ENCODE peak calls at places on chromosome 12, in six cellular contexts. One of them, this sample, is unnamed.

GRCh38 chr12:47068539-47068938 is 10.9 kb upstream of the PCED1B start:
- DNase-seq in GM12878: no peak
- DNase-seq in IMR-90: no peak
- DNase-seq in HEK293T: no peak
- DNase-seq in A549: no peak
- DNase-seq in K562: no peak
- DNase-seq in this sample: no peak

GRCh38 chr12:121968880-121969279 is 50.5 kb downstream of the CFAP251 start:
- DNase-seq in GM12878: no peak
- DNase-seq in IMR-90: no peak
- DNase-seq in HEK293T: no peak
- DNase-seq in A549: no peak
- DNase-seq in K562: no peak
- DNase-seq in this sample: no peak

GRCh38 chr12:95740751-95741150 is 49.8 kb downstream of the NTN4 start:
- DNase-seq in GM12878: no peak
- DNase-seq in IMR-90: no peak
- DNase-seq in HEK293T: no peak
- DNase-seq in A549: no peak
- DNase-seq in K562: no peak
- DNase-seq in this sample: no peak

GRCh38 chr12:67630373-67631088 is 18.0 kb upstream of the DYRK2 start:
- DNase-seq in GM12878: peak
- DNase-seq in IMR-90: no peak
- DNase-seq in HEK293T: no peak
- DNase-seq in A549: no peak
- DNase-seq in K562: no peak
- DNase-seq in this sample: peak

GRCh38 chr12:113302925-113303640 is 31.8 kb downstream of the SLC8B1 start:
- DNase-seq in GM12878: no peak
- DNase-seq in IMR-90: no peak
- DNase-seq in HEK293T: no peak
- DNase-seq in A549: no peak
- DNase-seq in K562: no peak
- DNase-seq in this sample: no peak

GRCh38 chr12:42482086-42482819 is 107.3 kb downstream of the PRICKLE1 start:
- DNase-seq in GM12878: no peak
- DNase-seq in IMR-90: peak
- DNase-seq in HEK293T: no peak
- DNase-seq in A549: no peak
- DNase-seq in K562: no peak
- DNase-seq in this sample: peak

GRCh38 chr12:109160433-109160832 is 44.0 kb downstream of the ACACB start:
- DNase-seq in GM12878: no peak
- DNase-seq in IMR-90: no peak
- DNase-seq in HEK293T: no peak
- DNase-seq in A549: no peak
- DNase-seq in K562: no peak
- DNase-seq in this sample: no peak

GRCh38 chr12:82436354-82436753 is 78.0 kb downstream of the METTL25 start:
- DNase-seq in GM12878: no peak
- DNase-seq in IMR-90: no peak
- DNase-seq in HEK293T: no peak
- DNase-seq in A549: no peak
- DNase-seq in K562: no peak
- DNase-seq in this sample: no peak

GRCh38 chr12:51855586-51856428 is 7.3 kb upstream of the FIGNL2 start:
- DNase-seq in GM12878: no peak
- DNase-seq in IMR-90: peak
- DNase-seq in HEK293T: no peak
- DNase-seq in A549: peak
- DNase-seq in K562: no peak
- DNase-seq in this sample: peak

GRCh38 chr12:115213118-115213517 is 529.1 kb upstream of the TBX3 start:
- DNase-seq in GM12878: no peak
- DNase-seq in IMR-90: no peak
- DNase-seq in HEK293T: no peak
- DNase-seq in A549: no peak
- DNase-seq in K562: no peak
- DNase-seq in this sample: no peak

GRCh38 chr12:114406326-114407033 is 536 bp upstream of the TBX5 start:
- DNase-seq in GM12878: no peak
- DNase-seq in IMR-90: peak
- DNase-seq in HEK293T: no peak
- DNase-seq in A549: no peak
- DNase-seq in K562: no peak
- DNase-seq in this sample: no peak

GRCh38 chr12:132444957-132445883 is 44.7 kb upstream of the FBRSL1 start:
- DNase-seq in GM12878: no peak
- DNase-seq in IMR-90: no peak
- DNase-seq in HEK293T: no peak
- DNase-seq in A549: no peak
- DNase-seq in K562: peak
- DNase-seq in this sample: no peak

GRCh38 chr12:2551514-2551913 is 243.3 kb upstream of the FKBP4 start:
- DNase-seq in GM12878: no peak
- DNase-seq in IMR-90: no peak
- DNase-seq in HEK293T: no peak
- DNase-seq in A549: no peak
- DNase-seq in K562: no peak
- DNase-seq in this sample: no peak

GRCh38 chr12:116502989-116503496 is 56.1 kb upstream of the MAP1LC3B2 start:
- DNase-seq in GM12878: no peak
- DNase-seq in IMR-90: no peak
- DNase-seq in HEK293T: no peak
- DNase-seq in A549: no peak
- DNase-seq in K562: no peak
- DNase-seq in this sample: peak

GRCh38 chr12:100395811-100396210 is 38.9 kb downstream of the SLC17A8 start:
- DNase-seq in GM12878: no peak
- DNase-seq in IMR-90: no peak
- DNase-seq in HEK293T: no peak
- DNase-seq in A549: no peak
- DNase-seq in K562: no peak
- DNase-seq in this sample: no peak

GRCh38 chr12:6826125-6826733 is 2.0 kb upstream of the P3H3 start:
- DNase-seq in GM12878: no peak
- DNase-seq in IMR-90: no peak
- DNase-seq in HEK293T: no peak
- DNase-seq in A549: no peak
- DNase-seq in K562: no peak
- DNase-seq in this sample: no peak

GRCh38 chr12:51994959-51995358 is 11.8 kb upstream of the TAMALIN start:
- DNase-seq in GM12878: no peak
- DNase-seq in IMR-90: peak
- DNase-seq in HEK293T: no peak
- DNase-seq in A549: no peak
- DNase-seq in K562: no peak
- DNase-seq in this sample: no peak

GRCh38 chr12:5333096-5333495 is 98.8 kb upstream of the NTF3 start:
- DNase-seq in GM12878: no peak
- DNase-seq in IMR-90: no peak
- DNase-seq in HEK293T: no peak
- DNase-seq in A549: no peak
- DNase-seq in K562: peak
- DNase-seq in this sample: no peak

GRCh38 chr12:76690916-76691700 is 72.8 kb upstream of the ZDHHC17 start:
- DNase-seq in GM12878: no peak
- DNase-seq in IMR-90: no peak
- DNase-seq in HEK293T: no peak
- DNase-seq in A549: no peak
- DNase-seq in K562: no peak
- DNase-seq in this sample: no peak

GRCh38 chr12:99386907-99387306 is 260.6 kb upstream of the GARIN6 start:
- DNase-seq in GM12878: no peak
- DNase-seq in IMR-90: peak
- DNase-seq in HEK293T: peak
- DNase-seq in A549: peak
- DNase-seq in K562: no peak
- DNase-seq in this sample: peak

GRCh38 chr12:40248034-40248433 is 23.2 kb downstream of the LRRK2 start:
- DNase-seq in GM12878: no peak
- DNase-seq in IMR-90: no peak
- DNase-seq in HEK293T: no peak
- DNase-seq in A549: no peak
- DNase-seq in K562: no peak
- DNase-seq in this sample: no peak

GRCh38 chr12:32240833-32241232 is 134.2 kb downstream of the BICD1 start:
- DNase-seq in GM12878: no peak
- DNase-seq in IMR-90: peak
- DNase-seq in HEK293T: no peak
- DNase-seq in A549: no peak
- DNase-seq in K562: no peak
- DNase-seq in this sample: no peak

GRCh38 chr12:116630762-116631161 is 71.6 kb downstream of the MAP1LC3B2 start:
- DNase-seq in GM12878: no peak
- DNase-seq in IMR-90: no peak
- DNase-seq in HEK293T: no peak
- DNase-seq in A549: no peak
- DNase-seq in K562: no peak
- DNase-seq in this sample: no peak

GRCh38 chr12:99130808-99131538 is 485.9 kb downstream of the APAF1 start:
- DNase-seq in GM12878: peak
- DNase-seq in IMR-90: no peak
- DNase-seq in HEK293T: no peak
- DNase-seq in A549: no peak
- DNase-seq in K562: no peak
- DNase-seq in this sample: no peak

GRCh38 chr12:50006754-50007442 is 18.4 kb downstream of the RACGAP1 start:
- DNase-seq in GM12878: no peak
- DNase-seq in IMR-90: peak
- DNase-seq in HEK293T: no peak
- DNase-seq in A549: no peak
- DNase-seq in K562: no peak
- DNase-seq in this sample: no peak

GRCh38 chr12:63949902-63950301 is 105.4 kb downstream of the SRGAP1 start:
- DNase-seq in GM12878: no peak
- DNase-seq in IMR-90: peak
- DNase-seq in HEK293T: no peak
- DNase-seq in A549: no peak
- DNase-seq in K562: no peak
- DNase-seq in this sample: peak

GRCh38 chr12:52391618-52392002 is 6.2 kb upstream of the KRT84 start:
- DNase-seq in GM12878: no peak
- DNase-seq in IMR-90: no peak
- DNase-seq in HEK293T: no peak
- DNase-seq in A549: no peak
- DNase-seq in K562: no peak
- DNase-seq in this sample: no peak

GRCh38 chr12:92360543-92360942 is 214.9 kb upstream of the BTG1 start:
- DNase-seq in GM12878: no peak
- DNase-seq in IMR-90: no peak
- DNase-seq in HEK293T: no peak
- DNase-seq in A549: no peak
- DNase-seq in K562: no peak
- DNase-seq in this sample: no peak

GRCh38 chr12:11922361-11922760 is 148.4 kb upstream of the BCL2L14 start:
- DNase-seq in GM12878: no peak
- DNase-seq in IMR-90: no peak
- DNase-seq in HEK293T: no peak
- DNase-seq in A549: no peak
- DNase-seq in K562: no peak
- DNase-seq in this sample: peak

GRCh38 chr12:69779928-69780327 is 41.3 kb downstream of the RAB3IP start:
- DNase-seq in GM12878: no peak
- DNase-seq in IMR-90: peak
- DNase-seq in HEK293T: peak
- DNase-seq in A549: peak
- DNase-seq in K562: peak
- DNase-seq in this sample: no peak
- TF ChIP-seq BHLHE40 in GM12878: no peak
- TF ChIP-seq BHLHE40 in IMR-90: no peak
- TF ChIP-seq BHLHE40 in HEK293T: no peak
- TF ChIP-seq BHLHE40 in A549: no peak
- TF ChIP-seq BHLHE40 in K562: no peak
- TF ChIP-seq BHLHE40 in this sample: no peak

GRCh38 chr12:123078114-123078465 is 72.8 kb downstream of the PITPNM2 start:
- DNase-seq in GM12878: no peak
- DNase-seq in IMR-90: no peak
- DNase-seq in HEK293T: no peak
- DNase-seq in A549: no peak
- DNase-seq in K562: no peak
- DNase-seq in this sample: no peak

GRCh38 chr12:123075591-123076171 is 75.2 kb downstream of the PITPNM2 start:
- DNase-seq in GM12878: no peak
- DNase-seq in IMR-90: no peak
- DNase-seq in HEK293T: peak
- DNase-seq in A549: no peak
- DNase-seq in K562: peak
- DNase-seq in this sample: peak

GRCh38 chr12:123078531-123079123 is 72.3 kb downstream of the PITPNM2 start:
- DNase-seq in GM12878: no peak
- DNase-seq in IMR-90: no peak
- DNase-seq in HEK293T: no peak
- DNase-seq in A549: no peak
- DNase-seq in K562: no peak
- DNase-seq in this sample: no peak

GRCh38 chr12:123076604-123077297 is 74.1 kb downstream of the PITPNM2 start:
- DNase-seq in GM12878: no peak
- DNase-seq in IMR-90: no peak
- DNase-seq in HEK293T: no peak
- DNase-seq in A549: no peak
- DNase-seq in K562: no peak
- DNase-seq in this sample: no peak

GRCh38 chr12:123077298-123078113 is 73.4 kb downstream of the PITPNM2 start:
- DNase-seq in GM12878: no peak
- DNase-seq in IMR-90: no peak
- DNase-seq in HEK293T: no peak
- DNase-seq in A549: no peak
- DNase-seq in K562: no peak
- DNase-seq in this sample: no peak
- TF ChIP-seq BHLHE40 in GM12878: no peak
- TF ChIP-seq BHLHE40 in IMR-90: no peak
- TF ChIP-seq BHLHE40 in HEK293T: no peak
- TF ChIP-seq BHLHE40 in A549: no peak
- TF ChIP-seq BHLHE40 in K562: peak
- TF ChIP-seq BHLHE40 in this sample: no peak

DNA sequence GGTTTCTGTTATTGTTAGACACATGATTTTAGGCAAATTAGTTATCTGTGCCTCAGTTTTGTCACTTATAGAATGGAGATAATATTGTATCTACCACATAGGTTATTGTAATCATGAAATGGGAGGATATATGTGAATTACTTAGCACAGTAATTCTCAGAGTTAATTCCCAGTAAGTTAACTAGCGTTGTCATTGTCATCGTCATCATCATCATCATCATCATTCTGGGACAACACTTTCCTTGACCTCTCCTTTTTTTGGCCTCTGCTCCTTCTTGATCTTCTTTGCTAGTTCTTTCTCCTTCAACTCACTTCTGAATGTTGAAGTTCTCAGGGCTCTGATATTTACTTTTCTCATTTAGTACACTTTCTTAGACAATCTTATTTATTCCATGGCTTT is 13.8 kb downstream of the MSRB3 start:
- DNase-seq in GM12878: no peak
- DNase-seq in IMR-90: no peak
- DNase-seq in HEK293T: no peak
- DNase-seq in A549: no peak
- DNase-seq in K562: no peak
- DNase-seq in this sample: no peak
- TF ChIP-seq BHLHE40 in GM12878: no peak
- TF ChIP-seq BHLHE40 in IMR-90: no peak
- TF ChIP-seq BHLHE40 in HEK293T: no peak
- TF ChIP-seq BHLHE40 in A549: no peak
- TF ChIP-seq BHLHE40 in K562: no peak
- TF ChIP-seq BHLHE40 in this sample: no peak

GRCh38 chr12:120132863-120133385 is 16.4 kb upstream of the RAB35 start:
- DNase-seq in GM12878: peak
- DNase-seq in IMR-90: no peak
- DNase-seq in HEK293T: no peak
- DNase-seq in A549: no peak
- DNase-seq in K562: no peak
- DNase-seq in this sample: no peak
- TF ChIP-seq BHLHE40 in GM12878: peak
- TF ChIP-seq BHLHE40 in IMR-90: no peak
- TF ChIP-seq BHLHE40 in HEK293T: no peak
- TF ChIP-seq BHLHE40 in A549: no peak
- TF ChIP-seq BHLHE40 in K562: no peak
- TF ChIP-seq BHLHE40 in this sample: no peak

This sample was measured in HepG2.